ENCODE peak calls at places on chromosomes 4 and X, in six cellular contexts. One of them, this sample, is unnamed.

GRCh38 chr4:67680568-67681222 is 20.3 kb downstream of the UBA6 start:
- DNase-seq in IMR-90: peak
- DNase-seq in brain microvascular endothelial cell: peak
- DNase-seq in colonic mucosa: no peak
- DNase-seq in prostate gland: no peak
- DNase-seq in mucosa of descending colon: no peak
- DNase-seq in this sample: peak

GRCh38 chrX:10574663-10575062 is 45.7 kb downstream of the MID1 start:
- DNase-seq in IMR-90: no peak
- DNase-seq in brain microvascular endothelial cell: no peak
- DNase-seq in colonic mucosa: no peak
- DNase-seq in prostate gland: no peak
- DNase-seq in mucosa of descending colon: no peak
- DNase-seq in this sample: no peak

GRCh38 chr4:32841217-32841616 is 2121.0 kb downstream of the PCDH7 start:
- DNase-seq in IMR-90: no peak
- DNase-seq in brain microvascular endothelial cell: no peak
- DNase-seq in colonic mucosa: no peak
- DNase-seq in prostate gland: no peak
- DNase-seq in mucosa of descending colon: no peak
- DNase-seq in this sample: no peak

GRCh38 chrX:25873196-25873595 is 264.9 kb upstream of the MAGEB18 start:
- DNase-seq in IMR-90: no peak
- DNase-seq in brain microvascular endothelial cell: no peak
- DNase-seq in colonic mucosa: no peak
- DNase-seq in prostate gland: no peak
- DNase-seq in mucosa of descending colon: no peak
- DNase-seq in this sample: peak

GRCh38 chrX:35016051-35016450 is 73.5 kb downstream of the FAM47B start:
- DNase-seq in IMR-90: peak
- DNase-seq in brain microvascular endothelial cell: peak
- DNase-seq in colonic mucosa: no peak
- DNase-seq in prostate gland: no peak
- DNase-seq in mucosa of descending colon: no peak
- DNase-seq in this sample: no peak

GRCh38 chr4:127957105-127957504 is 7.9 kb downstream of the MFSD8 start:
- DNase-seq in IMR-90: no peak
- DNase-seq in brain microvascular endothelial cell: no peak
- DNase-seq in colonic mucosa: no peak
- DNase-seq in prostate gland: no peak
- DNase-seq in mucosa of descending colon: no peak
- DNase-seq in this sample: no peak

GRCh38 chr4:53541577-53542206 is 49.6 kb downstream of the LNX1 start:
- DNase-seq in IMR-90: peak
- DNase-seq in brain microvascular endothelial cell: peak
- DNase-seq in colonic mucosa: no peak
- DNase-seq in prostate gland: no peak
- DNase-seq in mucosa of descending colon: no peak
- DNase-seq in this sample: peak

GRCh38 chrX:386768-387575 is at the start of gene PPP2R3B:
- DNase-seq in IMR-90: peak
- DNase-seq in brain microvascular endothelial cell: peak
- DNase-seq in colonic mucosa: peak
- DNase-seq in prostate gland: peak
- DNase-seq in mucosa of descending colon: peak
- DNase-seq in this sample: peak

GRCh38 chrX:50877310-50877709 is 33.2 kb upstream of the BMP15 start:
- DNase-seq in IMR-90: no peak
- DNase-seq in brain microvascular endothelial cell: no peak
- DNase-seq in colonic mucosa: no peak
- DNase-seq in prostate gland: no peak
- DNase-seq in mucosa of descending colon: no peak
- DNase-seq in this sample: peak

GRCh38 chr4:146916479-146917076 is 29.1 kb downstream of the TTC29 start:
- DNase-seq in IMR-90: peak
- DNase-seq in brain microvascular endothelial cell: peak
- DNase-seq in colonic mucosa: no peak
- DNase-seq in prostate gland: no peak
- DNase-seq in mucosa of descending colon: peak
- DNase-seq in this sample: peak

GRCh38 chrX:110089656-110090404 is 86.9 kb downstream of the TMEM164 start:
- DNase-seq in IMR-90: no peak
- DNase-seq in brain microvascular endothelial cell: no peak
- DNase-seq in colonic mucosa: no peak
- DNase-seq in prostate gland: no peak
- DNase-seq in mucosa of descending colon: peak
- DNase-seq in this sample: peak

GRCh38 chr4:71026086-71026485 is 32.6 kb downstream of the DCK start:
- DNase-seq in IMR-90: peak
- DNase-seq in brain microvascular endothelial cell: peak
- DNase-seq in colonic mucosa: no peak
- DNase-seq in prostate gland: no peak
- DNase-seq in mucosa of descending colon: peak
- DNase-seq in this sample: peak

GRCh38 chrX:14362731-14363130 is 166.6 kb upstream of the GLRA2 start:
- DNase-seq in IMR-90: no peak
- DNase-seq in brain microvascular endothelial cell: no peak
- DNase-seq in colonic mucosa: no peak
- DNase-seq in prostate gland: no peak
- DNase-seq in mucosa of descending colon: no peak
- DNase-seq in this sample: peak

GRCh38 chr4:147362868-147363440 is 117.9 kb upstream of the EDNRA start:
- DNase-seq in IMR-90: peak
- DNase-seq in brain microvascular endothelial cell: peak
- DNase-seq in colonic mucosa: peak
- DNase-seq in prostate gland: no peak
- DNase-seq in mucosa of descending colon: peak
- DNase-seq in this sample: peak

GRCh38 chrX:40402771-40403533 is 177.8 kb upstream of the ATP6AP2 start:
- DNase-seq in IMR-90: peak
- DNase-seq in brain microvascular endothelial cell: peak
- DNase-seq in colonic mucosa: peak
- DNase-seq in prostate gland: peak
- DNase-seq in mucosa of descending colon: peak
- DNase-seq in this sample: peak

GRCh38 chr4:74934016-74934821 is 1.3 kb downstream of the PARM1 start:
- DNase-seq in IMR-90: peak
- DNase-seq in brain microvascular endothelial cell: peak
- DNase-seq in colonic mucosa: peak
- DNase-seq in prostate gland: peak
- DNase-seq in mucosa of descending colon: peak
- DNase-seq in this sample: peak

GRCh38 chr4:83112678-83113428 is 1.7 kb downstream of the PLAC8 start:
- DNase-seq in IMR-90: peak
- DNase-seq in brain microvascular endothelial cell: peak
- DNase-seq in colonic mucosa: no peak
- DNase-seq in prostate gland: no peak
- DNase-seq in mucosa of descending colon: peak
- DNase-seq in this sample: no peak

GRCh38 chr4:132540268-132540667 is 608.8 kb upstream of the PCDH10 start:
- DNase-seq in IMR-90: no peak
- DNase-seq in brain microvascular endothelial cell: no peak
- DNase-seq in colonic mucosa: no peak
- DNase-seq in prostate gland: no peak
- DNase-seq in mucosa of descending colon: no peak
- DNase-seq in this sample: no peak

GRCh38 chrX:153966841-153967535 is 4.6 kb downstream of the HCFC1 start:
- DNase-seq in IMR-90: peak
- DNase-seq in brain microvascular endothelial cell: no peak
- DNase-seq in colonic mucosa: no peak
- DNase-seq in prostate gland: no peak
- DNase-seq in mucosa of descending colon: no peak
- DNase-seq in this sample: no peak
- H3K4me3 ChIP-seq in IMR-90: no peak
- H3K4me3 ChIP-seq in brain microvascular endothelial cell: no peak
- H3K4me3 ChIP-seq in colonic mucosa: no peak
- H3K4me3 ChIP-seq in prostate gland: no peak
- H3K4me3 ChIP-seq in mucosa of descending colon: no peak
- H3K4me3 ChIP-seq in this sample: no peak

GRCh38 chr4:4689694-4690440 is 148.0 kb upstream of the STX18 start:
- DNase-seq in IMR-90: no peak
- DNase-seq in brain microvascular endothelial cell: no peak
- DNase-seq in colonic mucosa: no peak
- DNase-seq in prostate gland: no peak
- DNase-seq in mucosa of descending colon: no peak
- DNase-seq in this sample: no peak
- TF ChIP-seq CTCF in IMR-90: no peak
- TF ChIP-seq CTCF in brain microvascular endothelial cell: peak
- TF ChIP-seq CTCF in colonic mucosa: no peak
- TF ChIP-seq CTCF in prostate gland: no peak
- TF ChIP-seq CTCF in mucosa of descending colon: no peak
- TF ChIP-seq CTCF in this sample: no peak

GRCh38 chr4:159352609-159353008 is 249.7 kb downstream of the RAPGEF2 start:
- DNase-seq in IMR-90: no peak
- DNase-seq in brain microvascular endothelial cell: no peak
- DNase-seq in colonic mucosa: no peak
- DNase-seq in prostate gland: no peak
- DNase-seq in mucosa of descending colon: no peak
- DNase-seq in this sample: no peak

GRCh38 chr4:159344877-159345276 is 242.0 kb downstream of the RAPGEF2 start:
- DNase-seq in IMR-90: no peak
- DNase-seq in brain microvascular endothelial cell: no peak
- DNase-seq in colonic mucosa: no peak
- DNase-seq in prostate gland: no peak
- DNase-seq in mucosa of descending colon: no peak
- DNase-seq in this sample: no peak

GRCh38 chr4:159353422-159354116 is 250.7 kb downstream of the RAPGEF2 start:
- DNase-seq in IMR-90: no peak
- DNase-seq in brain microvascular endothelial cell: no peak
- DNase-seq in colonic mucosa: no peak
- DNase-seq in prostate gland: no peak
- DNase-seq in mucosa of descending colon: no peak
- DNase-seq in this sample: no peak

GRCh38 chr4:159346681-159347080 is 243.8 kb downstream of the RAPGEF2 start:
- DNase-seq in IMR-90: no peak
- DNase-seq in brain microvascular endothelial cell: no peak
- DNase-seq in colonic mucosa: no peak
- DNase-seq in prostate gland: no peak
- DNase-seq in mucosa of descending colon: no peak
- DNase-seq in this sample: no peak

GRCh38 chr4:159349332-159349731 is 246.5 kb downstream of the RAPGEF2 start:
- DNase-seq in IMR-90: no peak
- DNase-seq in brain microvascular endothelial cell: no peak
- DNase-seq in colonic mucosa: no peak
- DNase-seq in prostate gland: no peak
- DNase-seq in mucosa of descending colon: no peak
- DNase-seq in this sample: no peak
- H3K4me3 ChIP-seq in IMR-90: no peak
- H3K4me3 ChIP-seq in brain microvascular endothelial cell: no peak
- H3K4me3 ChIP-seq in colonic mucosa: no peak
- H3K4me3 ChIP-seq in prostate gland: no peak
- H3K4me3 ChIP-seq in mucosa of descending colon: no peak
- H3K4me3 ChIP-seq in this sample: no peak

GRCh38 chrX:2652106-2652505 is 39.0 kb upstream of the CD99 start:
- DNase-seq in IMR-90: no peak
- DNase-seq in brain microvascular endothelial cell: no peak
- DNase-seq in colonic mucosa: no peak
- DNase-seq in prostate gland: no peak
- DNase-seq in mucosa of descending colon: no peak
- DNase-seq in this sample: no peak
- TF ChIP-seq CTCF in IMR-90: peak
- TF ChIP-seq CTCF in brain microvascular endothelial cell: peak
- TF ChIP-seq CTCF in colonic mucosa: no peak
- TF ChIP-seq CTCF in prostate gland: no peak
- TF ChIP-seq CTCF in mucosa of descending colon: no peak
- TF ChIP-seq CTCF in this sample: peak

DNA sequence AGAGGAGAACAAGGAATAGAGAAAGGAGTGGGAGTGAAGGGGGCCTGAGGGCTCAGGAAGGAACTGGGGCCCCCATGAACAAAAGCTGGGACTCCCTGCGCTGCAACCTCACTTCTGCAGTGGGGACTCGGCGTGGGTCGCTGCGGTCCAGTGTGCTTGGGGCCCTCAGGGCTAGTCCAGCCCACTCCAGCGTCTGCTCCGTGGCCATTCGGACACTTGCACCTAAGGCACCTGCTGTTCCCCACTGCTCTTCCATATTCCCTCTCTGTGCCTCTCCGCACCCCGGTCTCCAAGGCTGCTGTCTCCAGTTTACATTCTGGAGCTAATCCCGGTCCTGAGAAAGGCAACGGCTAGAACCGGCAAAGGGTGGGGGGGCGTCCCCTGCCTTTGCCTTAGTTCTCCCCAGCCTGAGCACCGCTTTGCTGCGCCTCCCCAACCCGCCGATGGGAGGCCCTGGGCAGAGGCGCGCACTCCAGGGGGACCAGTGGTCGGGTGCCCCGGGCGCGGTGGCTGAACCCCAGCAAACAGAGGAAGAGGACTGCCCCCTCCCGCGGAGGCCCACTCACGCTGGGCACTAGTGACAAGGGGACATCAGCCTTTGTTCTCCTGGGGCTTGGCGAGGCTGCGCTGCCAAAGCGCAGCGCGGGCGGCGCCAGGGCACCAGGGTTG is 327.7 kb upstream of the F9 start:
- DNase-seq in IMR-90: no peak
- DNase-seq in brain microvascular endothelial cell: no peak
- DNase-seq in colonic mucosa: no peak
- DNase-seq in prostate gland: no peak
- DNase-seq in mucosa of descending colon: no peak
- DNase-seq in this sample: no peak
- H3K4me3 ChIP-seq in IMR-90: no peak
- H3K4me3 ChIP-seq in brain microvascular endothelial cell: no peak
- H3K4me3 ChIP-seq in colonic mucosa: no peak
- H3K4me3 ChIP-seq in prostate gland: peak
- H3K4me3 ChIP-seq in mucosa of descending colon: no peak
- H3K4me3 ChIP-seq in this sample: no peak

GRCh38 chr4:114103908-114104307 is 124.5 kb upstream of the ARSJ start:
- DNase-seq in IMR-90: no peak
- DNase-seq in brain microvascular endothelial cell: no peak
- DNase-seq in colonic mucosa: no peak
- DNase-seq in prostate gland: no peak
- DNase-seq in mucosa of descending colon: no peak
- DNase-seq in this sample: no peak

GRCh38 chr4:114109776-114110175 is 130.3 kb upstream of the ARSJ start:
- DNase-seq in IMR-90: no peak
- DNase-seq in brain microvascular endothelial cell: no peak
- DNase-seq in colonic mucosa: no peak
- DNase-seq in prostate gland: no peak
- DNase-seq in mucosa of descending colon: no peak
- DNase-seq in this sample: no peak

GRCh38 chr4:114108869-114109268 is 129.4 kb upstream of the ARSJ start:
- DNase-seq in IMR-90: peak
- DNase-seq in brain microvascular endothelial cell: no peak
- DNase-seq in colonic mucosa: no peak
- DNase-seq in prostate gland: no peak
- DNase-seq in mucosa of descending colon: no peak
- DNase-seq in this sample: peak
- TF ChIP-seq CTCF in IMR-90: no peak
- TF ChIP-seq CTCF in brain microvascular endothelial cell: peak
- TF ChIP-seq CTCF in colonic mucosa: no peak
- TF ChIP-seq CTCF in prostate gland: no peak
- TF ChIP-seq CTCF in mucosa of descending colon: no peak
- TF ChIP-seq CTCF in this sample: no peak

GRCh38 chrX:33726281-33727160 is 405.6 kb downstream of the FAM47A start:
- DNase-seq in IMR-90: no peak
- DNase-seq in brain microvascular endothelial cell: no peak
- DNase-seq in colonic mucosa: no peak
- DNase-seq in prostate gland: no peak
- DNase-seq in mucosa of descending colon: no peak
- DNase-seq in this sample: no peak
- H3K4me3 ChIP-seq in IMR-90: no peak
- H3K4me3 ChIP-seq in brain microvascular endothelial cell: peak
- H3K4me3 ChIP-seq in colonic mucosa: no peak
- H3K4me3 ChIP-seq in prostate gland: no peak
- H3K4me3 ChIP-seq in mucosa of descending colon: no peak
- H3K4me3 ChIP-seq in this sample: no peak